ENCODE peak calls at places on chromosomes 4 and X, in seven cellular contexts. One of them, this sample, is unnamed.

GRCh38 chrX:65607070-65607742 is 60.2 kb upstream of the MSN start:
- DNase-seq in GM13976: no peak
- DNase-seq in endothelial cell: no peak
- DNase-seq in uterus: no peak
- DNase-seq in IMR-90: peak
- DNase-seq in AG04449: no peak
- DNase-seq in HFFc6: peak
- DNase-seq in this sample: no peak

GRCh38 chrX:150621652-150622051 is 53.2 kb downstream of the MTM1 start:
- DNase-seq in GM13976: no peak
- DNase-seq in endothelial cell: no peak
- DNase-seq in uterus: no peak
- DNase-seq in IMR-90: no peak
- DNase-seq in AG04449: no peak
- DNase-seq in HFFc6: no peak
- DNase-seq in this sample: no peak

GRCh38 chr4:33052241-33052640 is 2332.1 kb downstream of the PCDH7 start:
- DNase-seq in GM13976: no peak
- DNase-seq in endothelial cell: no peak
- DNase-seq in uterus: no peak
- DNase-seq in IMR-90: no peak
- DNase-seq in AG04449: no peak
- DNase-seq in HFFc6: no peak
- DNase-seq in this sample: no peak

GRCh38 chr4:24642941-24643628 is 58.7 kb upstream of the DHX15 start:
- DNase-seq in GM13976: no peak
- DNase-seq in endothelial cell: no peak
- DNase-seq in uterus: no peak
- DNase-seq in IMR-90: peak
- DNase-seq in AG04449: no peak
- DNase-seq in HFFc6: peak
- DNase-seq in this sample: peak

GRCh38 chr4:87844476-87844875 is 11.7 kb downstream of the MEPE start:
- DNase-seq in GM13976: no peak
- DNase-seq in endothelial cell: no peak
- DNase-seq in uterus: no peak
- DNase-seq in IMR-90: no peak
- DNase-seq in AG04449: no peak
- DNase-seq in HFFc6: no peak
- DNase-seq in this sample: no peak

GRCh38 chr4:157075811-157076577 is at the start of gene GLRB:
- DNase-seq in GM13976: peak
- DNase-seq in endothelial cell: peak
- DNase-seq in uterus: peak
- DNase-seq in IMR-90: peak
- DNase-seq in AG04449: no peak
- DNase-seq in HFFc6: no peak
- DNase-seq in this sample: no peak

GRCh38 chr4:19241845-19242244 is 1009.9 kb upstream of the SLIT2 start:
- DNase-seq in GM13976: no peak
- DNase-seq in endothelial cell: no peak
- DNase-seq in uterus: no peak
- DNase-seq in IMR-90: no peak
- DNase-seq in AG04449: no peak
- DNase-seq in HFFc6: no peak
- DNase-seq in this sample: no peak

GRCh38 chr4:6109842-6110560 is 90.3 kb downstream of the JAKMIP1 start:
- DNase-seq in GM13976: no peak
- DNase-seq in endothelial cell: no peak
- DNase-seq in uterus: no peak
- DNase-seq in IMR-90: no peak
- DNase-seq in AG04449: no peak
- DNase-seq in HFFc6: no peak
- DNase-seq in this sample: no peak

GRCh38 chrX:8364369-8365141 is 100.1 kb upstream of the VCX3B start:
- DNase-seq in GM13976: no peak
- DNase-seq in endothelial cell: peak
- DNase-seq in uterus: no peak
- DNase-seq in IMR-90: no peak
- DNase-seq in AG04449: no peak
- DNase-seq in HFFc6: no peak
- DNase-seq in this sample: no peak

GRCh38 chr4:140603286-140603685 is 34.5 kb upstream of the UCP1 start:
- DNase-seq in GM13976: no peak
- DNase-seq in endothelial cell: no peak
- DNase-seq in uterus: no peak
- DNase-seq in IMR-90: no peak
- DNase-seq in AG04449: no peak
- DNase-seq in HFFc6: no peak
- DNase-seq in this sample: no peak

GRCh38 chr4:76246025-76246424 is 5.5 kb upstream of the FAM47E start:
- DNase-seq in GM13976: no peak
- DNase-seq in endothelial cell: no peak
- DNase-seq in uterus: no peak
- DNase-seq in IMR-90: no peak
- DNase-seq in AG04449: no peak
- DNase-seq in HFFc6: no peak
- DNase-seq in this sample: no peak

GRCh38 chrX:88135735-88136134 is 611.3 kb upstream of the CPXCR1 start:
- DNase-seq in GM13976: no peak
- DNase-seq in endothelial cell: no peak
- DNase-seq in uterus: no peak
- DNase-seq in IMR-90: no peak
- DNase-seq in AG04449: no peak
- DNase-seq in HFFc6: no peak
- DNase-seq in this sample: no peak

GRCh38 chrX:128464091-128464490 is 411.9 kb upstream of the ACTRT1 start:
- DNase-seq in GM13976: no peak
- DNase-seq in endothelial cell: no peak
- DNase-seq in uterus: no peak
- DNase-seq in IMR-90: no peak
- DNase-seq in AG04449: no peak
- DNase-seq in HFFc6: no peak
- DNase-seq in this sample: no peak

GRCh38 chrX:97158270-97158669 is 274.6 kb downstream of the RPA4 start:
- DNase-seq in GM13976: no peak
- DNase-seq in endothelial cell: no peak
- DNase-seq in uterus: no peak
- DNase-seq in IMR-90: no peak
- DNase-seq in AG04449: no peak
- DNase-seq in HFFc6: no peak
- DNase-seq in this sample: no peak

GRCh38 chr4:147362868-147363440 is 117.9 kb upstream of the EDNRA start:
- DNase-seq in GM13976: no peak
- DNase-seq in endothelial cell: no peak
- DNase-seq in uterus: peak
- DNase-seq in IMR-90: peak
- DNase-seq in AG04449: no peak
- DNase-seq in HFFc6: no peak
- DNase-seq in this sample: no peak

GRCh38 chr4:5142726-5143125 is 91.4 kb downstream of the STK32B start:
- DNase-seq in GM13976: no peak
- DNase-seq in endothelial cell: peak
- DNase-seq in uterus: peak
- DNase-seq in IMR-90: peak
- DNase-seq in AG04449: no peak
- DNase-seq in HFFc6: peak
- DNase-seq in this sample: peak

GRCh38 chrX:27251369-27251768 is 211.8 kb downstream of the PPP4R3C start:
- DNase-seq in GM13976: no peak
- DNase-seq in endothelial cell: no peak
- DNase-seq in uterus: no peak
- DNase-seq in IMR-90: no peak
- DNase-seq in AG04449: no peak
- DNase-seq in HFFc6: no peak
- DNase-seq in this sample: no peak

GRCh38 chrX:8820910-8821527 is 19.8 kb upstream of the FAM9A start:
- DNase-seq in GM13976: no peak
- DNase-seq in endothelial cell: peak
- DNase-seq in uterus: no peak
- DNase-seq in IMR-90: peak
- DNase-seq in AG04449: no peak
- DNase-seq in HFFc6: no peak
- DNase-seq in this sample: no peak

GRCh38 chr4:10593130-10593529 is 91.4 kb downstream of the CLNK start:
- DNase-seq in GM13976: no peak
- DNase-seq in endothelial cell: no peak
- DNase-seq in uterus: no peak
- DNase-seq in IMR-90: no peak
- DNase-seq in AG04449: no peak
- DNase-seq in HFFc6: no peak
- DNase-seq in this sample: no peak
- TF ChIP-seq CTCF in GM13976: no peak
- TF ChIP-seq CTCF in endothelial cell: no peak
- TF ChIP-seq CTCF in uterus: no peak
- TF ChIP-seq CTCF in IMR-90: no peak
- TF ChIP-seq CTCF in AG04449: no peak
- TF ChIP-seq CTCF in HFFc6: no peak
- TF ChIP-seq CTCF in this sample: no peak

GRCh38 chr4:184170996-184171395 is 46.7 kb downstream of the ENPP6 start:
- DNase-seq in GM13976: no peak
- DNase-seq in endothelial cell: no peak
- DNase-seq in uterus: no peak
- DNase-seq in IMR-90: peak
- DNase-seq in AG04449: no peak
- DNase-seq in HFFc6: peak
- DNase-seq in this sample: no peak

GRCh38 chr4:184167576-184167975 is 50.1 kb downstream of the ENPP6 start:
- DNase-seq in GM13976: peak
- DNase-seq in endothelial cell: no peak
- DNase-seq in uterus: no peak
- DNase-seq in IMR-90: no peak
- DNase-seq in AG04449: no peak
- DNase-seq in HFFc6: no peak
- DNase-seq in this sample: no peak

GRCh38 chr4:184169225-184169867 is 48.3 kb downstream of the ENPP6 start:
- DNase-seq in GM13976: no peak
- DNase-seq in endothelial cell: no peak
- DNase-seq in uterus: no peak
- DNase-seq in IMR-90: no peak
- DNase-seq in AG04449: no peak
- DNase-seq in HFFc6: no peak
- DNase-seq in this sample: no peak

GRCh38 chr4:184166736-184167135 is 50.9 kb downstream of the ENPP6 start:
- DNase-seq in GM13976: no peak
- DNase-seq in endothelial cell: no peak
- DNase-seq in uterus: no peak
- DNase-seq in IMR-90: no peak
- DNase-seq in AG04449: no peak
- DNase-seq in HFFc6: no peak
- DNase-seq in this sample: no peak

GRCh38 chr4:184168406-184169019 is 49.2 kb downstream of the ENPP6 start:
- DNase-seq in GM13976: peak
- DNase-seq in endothelial cell: peak
- DNase-seq in uterus: peak
- DNase-seq in IMR-90: peak
- DNase-seq in AG04449: no peak
- DNase-seq in HFFc6: peak
- DNase-seq in this sample: no peak
- TF ChIP-seq CTCF in GM13976: peak
- TF ChIP-seq CTCF in endothelial cell: peak
- TF ChIP-seq CTCF in uterus: peak
- TF ChIP-seq CTCF in IMR-90: peak
- TF ChIP-seq CTCF in AG04449: peak
- TF ChIP-seq CTCF in HFFc6: peak
- TF ChIP-seq CTCF in this sample: peak

GRCh38 chr4:127601029-127601428 is 31.7 kb upstream of the INTU start:
- DNase-seq in GM13976: no peak
- DNase-seq in endothelial cell: no peak
- DNase-seq in uterus: no peak
- DNase-seq in IMR-90: peak
- DNase-seq in AG04449: no peak
- DNase-seq in HFFc6: peak
- DNase-seq in this sample: no peak
- TF ChIP-seq CTCF in GM13976: no peak
- TF ChIP-seq CTCF in endothelial cell: no peak
- TF ChIP-seq CTCF in uterus: no peak
- TF ChIP-seq CTCF in IMR-90: peak
- TF ChIP-seq CTCF in AG04449: peak
- TF ChIP-seq CTCF in HFFc6: peak
- TF ChIP-seq CTCF in this sample: peak

DNA sequence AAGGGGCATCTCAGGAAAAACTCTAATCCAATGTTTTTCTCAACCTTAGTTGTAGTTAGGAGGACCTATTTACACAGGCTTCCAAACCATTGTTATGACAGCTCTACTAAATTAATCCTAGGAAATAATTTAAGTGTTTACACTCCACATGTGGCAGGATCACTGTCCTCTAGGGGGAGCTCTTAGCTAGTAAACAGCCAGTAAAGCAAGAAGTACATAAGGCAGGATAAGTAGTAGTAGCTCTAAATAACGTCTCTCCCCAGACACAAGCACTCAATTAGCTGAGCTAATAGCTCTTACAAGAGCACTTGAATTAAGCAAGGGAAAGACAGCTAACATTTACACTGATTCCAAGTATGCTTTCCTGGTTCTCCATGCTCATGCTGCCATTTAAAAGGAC is 37.3 kb downstream of the NUDT11 start:
- DNase-seq in GM13976: no peak
- DNase-seq in endothelial cell: peak
- DNase-seq in uterus: no peak
- DNase-seq in IMR-90: peak
- DNase-seq in AG04449: no peak
- DNase-seq in HFFc6: peak
- DNase-seq in this sample: no peak
- TF ChIP-seq CTCF in GM13976: peak
- TF ChIP-seq CTCF in endothelial cell: peak
- TF ChIP-seq CTCF in uterus: no peak
- TF ChIP-seq CTCF in IMR-90: peak
- TF ChIP-seq CTCF in AG04449: peak
- TF ChIP-seq CTCF in HFFc6: peak
- TF ChIP-seq CTCF in this sample: peak

This sample was measured in HFF-Myc.